ENCODE peak calls at places on chromosome 7, in five cellular contexts. One of them, this sample, is unnamed.

GRCh38 chr7:90624128-90624980 is 28.2 kb downstream of the CDK14 start:
- DNase-seq in lower lobe of right lung: no peak
- DNase-seq in psoas muscle: no peak
- DNase-seq in hepatocyte: peak
- DNase-seq in Calu3: no peak
- DNase-seq in this sample: no peak

GRCh38 chr7:115004121-115004520 is 82.2 kb downstream of the MDFIC start:
- DNase-seq in Calu3: no peak
- DNase-seq in lower lobe of right lung: no peak
- DNase-seq in hepatocyte: peak
- DNase-seq in psoas muscle: no peak
- DNase-seq in this sample: no peak

GRCh38 chr7:111392976-111393762 is 169.1 kb downstream of the IMMP2L start:
- DNase-seq in hepatocyte: no peak
- DNase-seq in Calu3: no peak
- DNase-seq in lower lobe of right lung: no peak
- DNase-seq in psoas muscle: no peak
- DNase-seq in this sample: no peak

GRCh38 chr7:56009695-56010094 is 41.5 kb downstream of the PSPH start:
- DNase-seq in psoas muscle: no peak
- DNase-seq in hepatocyte: no peak
- DNase-seq in lower lobe of right lung: no peak
- DNase-seq in Calu3: peak
- DNase-seq in this sample: no peak

GRCh38 chr7:100173806-100174495 is 3.2 kb downstream of the GPC2 start:
- DNase-seq in Calu3: no peak
- DNase-seq in hepatocyte: no peak
- DNase-seq in psoas muscle: no peak
- DNase-seq in lower lobe of right lung: no peak
- DNase-seq in this sample: no peak

GRCh38 chr7:128742206-128742605 is 3.0 kb downstream of the CALU start:
- DNase-seq in lower lobe of right lung: no peak
- DNase-seq in Calu3: no peak
- DNase-seq in hepatocyte: no peak
- DNase-seq in psoas muscle: no peak
- DNase-seq in this sample: peak

GRCh38 chr7:26250239-26250638 is 41.4 kb upstream of the SNX10 start:
- DNase-seq in psoas muscle: no peak
- DNase-seq in Calu3: no peak
- DNase-seq in lower lobe of right lung: no peak
- DNase-seq in hepatocyte: no peak
- DNase-seq in this sample: no peak

GRCh38 chr7:28830831-28831230 is 127.3 kb downstream of the TRIL start:
- DNase-seq in Calu3: no peak
- DNase-seq in hepatocyte: no peak
- DNase-seq in lower lobe of right lung: no peak
- DNase-seq in psoas muscle: no peak
- DNase-seq in this sample: no peak

GRCh38 chr7:55964261-55964801 is at the start of gene NIPSNAP2:
- DNase-seq in hepatocyte: peak
- DNase-seq in Calu3: peak
- DNase-seq in lower lobe of right lung: peak
- DNase-seq in psoas muscle: peak
- DNase-seq in this sample: no peak

GRCh38 chr7:154794147-154794780 is 208.7 kb downstream of the PAXIP1 start:
- DNase-seq in lower lobe of right lung: no peak
- DNase-seq in hepatocyte: peak
- DNase-seq in psoas muscle: no peak
- DNase-seq in Calu3: no peak
- DNase-seq in this sample: no peak

GRCh38 chr7:45050198-45050597 is 38.6 kb downstream of the NACAD start:
- DNase-seq in hepatocyte: no peak
- DNase-seq in lower lobe of right lung: no peak
- DNase-seq in Calu3: no peak
- DNase-seq in psoas muscle: no peak
- DNase-seq in this sample: no peak

GRCh38 chr7:15561840-15562239 is at the start of gene AGMO:
- DNase-seq in lower lobe of right lung: no peak
- DNase-seq in hepatocyte: peak
- DNase-seq in psoas muscle: peak
- DNase-seq in Calu3: peak
- DNase-seq in this sample: no peak

GRCh38 chr7:137687556-137688280 is 159.1 kb downstream of the DGKI start:
- DNase-seq in lower lobe of right lung: no peak
- DNase-seq in psoas muscle: no peak
- DNase-seq in Calu3: no peak
- DNase-seq in hepatocyte: no peak
- DNase-seq in this sample: peak

GRCh38 chr7:16801111-16801542 is 3.7 kb downstream of the AGR2 start:
- DNase-seq in lower lobe of right lung: no peak
- DNase-seq in Calu3: no peak
- DNase-seq in hepatocyte: peak
- DNase-seq in psoas muscle: no peak
- DNase-seq in this sample: peak

GRCh38 chr7:33744293-33744692 is 161.0 kb upstream of the BMPER start:
- DNase-seq in lower lobe of right lung: no peak
- DNase-seq in psoas muscle: no peak
- DNase-seq in hepatocyte: peak
- DNase-seq in Calu3: no peak
- DNase-seq in this sample: no peak
- TF ChIP-seq CTCF in lower lobe of right lung: no peak
- TF ChIP-seq CTCF in psoas muscle: peak
- TF ChIP-seq CTCF in hepatocyte: peak
- TF ChIP-seq CTCF in Calu3: peak
- TF ChIP-seq CTCF in this sample: peak

GRCh38 chr7:151008143-151008510 is 16.2 kb downstream of the ATG9B start:
- DNase-seq in hepatocyte: no peak
- DNase-seq in psoas muscle: no peak
- DNase-seq in Calu3: no peak
- DNase-seq in lower lobe of right lung: no peak
- DNase-seq in this sample: no peak

GRCh38 chr7:151010002-151010306 is 14.3 kb downstream of the ATG9B start:
- DNase-seq in psoas muscle: no peak
- DNase-seq in hepatocyte: no peak
- DNase-seq in lower lobe of right lung: no peak
- DNase-seq in Calu3: no peak
- DNase-seq in this sample: no peak

GRCh38 chr7:151010307-151011096 is 13.8 kb downstream of the ATG9B start:
- DNase-seq in psoas muscle: no peak
- DNase-seq in hepatocyte: peak
- DNase-seq in Calu3: no peak
- DNase-seq in lower lobe of right lung: no peak
- DNase-seq in this sample: no peak

GRCh38 chr7:151008511-151009323 is 15.6 kb downstream of the ATG9B start:
- DNase-seq in hepatocyte: peak
- DNase-seq in psoas muscle: peak
- DNase-seq in Calu3: peak
- DNase-seq in lower lobe of right lung: peak
- DNase-seq in this sample: no peak

GRCh38 chr7:151009340-151010001 is 14.8 kb downstream of the ATG9B start:
- DNase-seq in hepatocyte: no peak
- DNase-seq in psoas muscle: no peak
- DNase-seq in Calu3: no peak
- DNase-seq in lower lobe of right lung: no peak
- DNase-seq in this sample: no peak
- TF ChIP-seq CTCF in hepatocyte: no peak
- TF ChIP-seq CTCF in psoas muscle: no peak
- TF ChIP-seq CTCF in Calu3: no peak
- TF ChIP-seq CTCF in lower lobe of right lung: no peak
- TF ChIP-seq CTCF in this sample: no peak

GRCh38 chr7:132518839-132519173 is 57.5 kb downstream of the PLXNA4 start:
- DNase-seq in lower lobe of right lung: no peak
- DNase-seq in hepatocyte: no peak
- DNase-seq in psoas muscle: no peak
- DNase-seq in Calu3: no peak
- DNase-seq in this sample: no peak
- TF ChIP-seq CTCF in lower lobe of right lung: no peak
- TF ChIP-seq CTCF in hepatocyte: no peak
- TF ChIP-seq CTCF in psoas muscle: no peak
- TF ChIP-seq CTCF in Calu3: no peak
- TF ChIP-seq CTCF in this sample: no peak

DNA sequence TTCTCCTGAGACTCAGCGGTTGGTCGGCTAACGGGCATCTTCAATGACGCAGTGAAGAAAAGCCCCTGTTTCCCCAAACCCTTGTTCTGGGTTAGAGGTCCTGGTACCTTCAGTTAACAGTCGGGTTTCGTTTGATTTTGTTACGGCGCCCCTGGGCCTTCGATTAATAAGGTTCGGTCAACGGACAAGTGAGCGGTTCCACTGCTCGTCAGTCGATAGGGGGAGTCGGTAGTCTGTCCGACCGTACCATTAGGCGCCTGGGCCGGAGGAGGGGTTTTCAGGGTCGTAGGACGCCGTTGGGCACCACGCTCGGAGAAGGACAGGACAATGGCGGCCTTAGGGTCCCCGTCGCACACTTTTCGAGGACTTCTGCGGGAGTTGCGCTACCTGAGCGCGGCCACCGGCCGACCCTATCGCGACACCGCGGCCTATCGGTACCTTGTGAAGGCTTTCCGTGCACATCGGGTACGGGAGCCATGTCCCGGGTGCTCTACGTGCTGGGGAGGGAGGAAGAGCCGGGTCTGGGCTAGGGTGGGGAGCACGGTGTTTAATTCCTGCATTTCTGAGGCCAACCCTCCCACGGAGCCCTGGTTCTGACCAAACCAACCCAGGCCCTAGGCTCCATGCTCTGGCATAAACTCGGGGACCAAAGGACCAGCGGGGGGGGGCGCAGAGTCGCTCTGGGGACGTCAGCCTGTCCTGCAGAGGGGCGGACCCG is at the start of gene FMC1:
- DNase-seq in hepatocyte: peak
- DNase-seq in Calu3: peak
- DNase-seq in lower lobe of right lung: peak
- DNase-seq in psoas muscle: peak
- DNase-seq in this sample: peak
- TF ChIP-seq CTCF in hepatocyte: peak
- TF ChIP-seq CTCF in Calu3: peak
- TF ChIP-seq CTCF in lower lobe of right lung: peak
- TF ChIP-seq CTCF in psoas muscle: peak
- TF ChIP-seq CTCF in this sample: peak

GRCh38 chr7:519974-520458 is 370 bp upstream of the PDGFA start:
- DNase-seq in psoas muscle: peak
- DNase-seq in hepatocyte: peak
- DNase-seq in Calu3: peak
- DNase-seq in lower lobe of right lung: peak
- DNase-seq in this sample: no peak
- TF ChIP-seq CTCF in psoas muscle: peak
- TF ChIP-seq CTCF in hepatocyte: no peak
- TF ChIP-seq CTCF in Calu3: no peak
- TF ChIP-seq CTCF in lower lobe of right lung: no peak
- TF ChIP-seq CTCF in this sample: no peak

DNA sequence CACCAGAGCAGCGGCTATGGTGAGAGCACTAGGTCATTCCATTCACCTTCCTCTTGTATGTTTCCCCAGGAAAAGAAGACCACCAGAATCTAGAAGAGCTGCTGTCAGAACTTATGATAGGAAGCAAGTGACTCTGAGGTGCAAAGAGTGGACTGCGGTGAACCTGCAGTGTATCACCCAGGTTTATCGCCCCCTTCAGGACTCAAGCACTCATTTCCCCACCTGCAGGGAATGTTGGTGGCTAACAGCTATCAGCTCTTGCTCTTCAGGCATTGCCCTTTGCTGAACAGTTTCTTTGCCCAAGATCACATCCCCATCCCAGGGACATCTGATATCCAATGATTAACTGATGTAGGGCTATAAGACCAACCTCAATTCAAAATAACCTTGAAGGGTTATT is 66.3 kb upstream of the IL6 start:
- DNase-seq in psoas muscle: no peak
- DNase-seq in Calu3: no peak
- DNase-seq in lower lobe of right lung: no peak
- DNase-seq in hepatocyte: no peak
- DNase-seq in this sample: no peak
- TF ChIP-seq CTCF in psoas muscle: no peak
- TF ChIP-seq CTCF in Calu3: peak
- TF ChIP-seq CTCF in lower lobe of right lung: no peak
- TF ChIP-seq CTCF in hepatocyte: no peak
- TF ChIP-seq CTCF in this sample: no peak

DNA sequence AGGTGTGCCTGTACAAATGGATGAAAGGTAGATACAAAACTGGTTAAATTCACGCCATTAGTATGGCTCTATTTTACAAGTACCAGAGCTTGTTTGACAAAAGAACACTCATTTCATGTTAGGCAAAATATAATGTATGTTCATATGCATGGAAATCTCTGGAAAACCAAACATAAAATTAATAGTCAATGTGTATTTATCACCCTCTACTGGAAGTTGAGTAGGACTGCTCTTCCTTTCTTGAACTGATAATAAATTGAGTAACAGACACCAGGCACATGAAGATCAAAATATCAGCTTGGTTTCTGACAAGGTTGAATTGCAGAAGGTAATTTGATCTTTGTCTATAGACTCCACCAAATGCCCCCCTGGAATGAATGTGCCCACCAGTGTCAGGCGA is 19.8 kb upstream of the AKR1B1 start:
- DNase-seq in lower lobe of right lung: no peak
- DNase-seq in psoas muscle: no peak
- DNase-seq in hepatocyte: no peak
- DNase-seq in Calu3: no peak
- DNase-seq in this sample: no peak
- TF ChIP-seq CTCF in lower lobe of right lung: no peak
- TF ChIP-seq CTCF in psoas muscle: no peak
- TF ChIP-seq CTCF in hepatocyte: no peak
- TF ChIP-seq CTCF in Calu3: no peak
- TF ChIP-seq CTCF in this sample: no peak

GRCh38 chr7:101597941-101598340 is 31.2 kb downstream of the MYL10 start:
- DNase-seq in Calu3: no peak
- DNase-seq in lower lobe of right lung: no peak
- DNase-seq in psoas muscle: no peak
- DNase-seq in hepatocyte: no peak
- DNase-seq in this sample: no peak

GRCh38 chr7:101599787-101600186 is 29.3 kb downstream of the MYL10 start:
- DNase-seq in lower lobe of right lung: no peak
- DNase-seq in hepatocyte: no peak
- DNase-seq in psoas muscle: no peak
- DNase-seq in Calu3: no peak
- DNase-seq in this sample: no peak

GRCh38 chr7:101596898-101597297 is 32.2 kb downstream of the MYL10 start:
- DNase-seq in lower lobe of right lung: no peak
- DNase-seq in psoas muscle: no peak
- DNase-seq in Calu3: no peak
- DNase-seq in hepatocyte: no peak
- DNase-seq in this sample: no peak

GRCh38 chr7:101598981-101599681 is 30.0 kb downstream of the MYL10 start:
- DNase-seq in Calu3: no peak
- DNase-seq in lower lobe of right lung: no peak
- DNase-seq in psoas muscle: no peak
- DNase-seq in hepatocyte: no peak
- DNase-seq in this sample: no peak

GRCh38 chr7:101598422-101598957 is 30.6 kb downstream of the MYL10 start:
- DNase-seq in hepatocyte: peak
- DNase-seq in Calu3: peak
- DNase-seq in psoas muscle: no peak
- DNase-seq in lower lobe of right lung: peak
- DNase-seq in this sample: no peak
- TF ChIP-seq CTCF in hepatocyte: no peak
- TF ChIP-seq CTCF in Calu3: no peak
- TF ChIP-seq CTCF in psoas muscle: no peak
- TF ChIP-seq CTCF in lower lobe of right lung: no peak
- TF ChIP-seq CTCF in this sample: no peak

This sample was measured in BJ.